ENCODE peak calls at places on chromosomes 7 and 10, in six cellular contexts. W, L, K, X, R and N are unnamed samples.

GRCh38 chr10:103637855-103638561 is 144.5 kb downstream of the NEURL1 start:
- DNase-seq in W (peak), L (no peak), K (no peak), X (no peak), R (no peak), N (peak)

GRCh38 chr7:33050425-33051318 is 11.9 kb downstream of the NT5C3A start:
- DNase-seq in W (no peak), L (peak), K (no peak), X (no peak), R (peak), N (no peak)

GRCh38 chr10:49058341-49059255 is 56.7 kb downstream of the VSTM4 start:
- DNase-seq in W (no peak), L (no peak), K (no peak), X (no peak), R (no peak), N (no peak)

GRCh38 chr7:74514131-74514591 is 60.5 kb downstream of the GTF2IRD1 start:
- DNase-seq in W (no peak), L (no peak), K (no peak), X (no peak), R (no peak), N (peak)

GRCh38 chr10:87634311-87634710 is 25.4 kb upstream of the PAPSS2 start:
- DNase-seq in W (no peak), L (no peak), K (no peak), X (no peak), R (no peak), N (no peak)

GRCh38 chr7:35647171-35647574 is 47.8 kb downstream of the HERPUD2 start:
- DNase-seq in W (peak), L (no peak), K (no peak), X (no peak), R (peak), N (no peak)

GRCh38 chr7:379456-380225 is 89.7 kb downstream of the FOXL3 start:
- DNase-seq in W (peak), L (no peak), K (peak), X (peak), R (no peak), N (peak)

GRCh38 chr10:78688221-78688944 is 380.4 kb upstream of the ZMIZ1 start:
- DNase-seq in W (no peak), L (no peak), K (no peak), X (no peak), R (no peak), N (no peak)

GRCh38 chr10:113158183-113158582 is 208.1 kb downstream of the TCF7L2 start:
- DNase-seq in W (no peak), L (peak), K (no peak), X (no peak), R (no peak), N (no peak)

DNA sequence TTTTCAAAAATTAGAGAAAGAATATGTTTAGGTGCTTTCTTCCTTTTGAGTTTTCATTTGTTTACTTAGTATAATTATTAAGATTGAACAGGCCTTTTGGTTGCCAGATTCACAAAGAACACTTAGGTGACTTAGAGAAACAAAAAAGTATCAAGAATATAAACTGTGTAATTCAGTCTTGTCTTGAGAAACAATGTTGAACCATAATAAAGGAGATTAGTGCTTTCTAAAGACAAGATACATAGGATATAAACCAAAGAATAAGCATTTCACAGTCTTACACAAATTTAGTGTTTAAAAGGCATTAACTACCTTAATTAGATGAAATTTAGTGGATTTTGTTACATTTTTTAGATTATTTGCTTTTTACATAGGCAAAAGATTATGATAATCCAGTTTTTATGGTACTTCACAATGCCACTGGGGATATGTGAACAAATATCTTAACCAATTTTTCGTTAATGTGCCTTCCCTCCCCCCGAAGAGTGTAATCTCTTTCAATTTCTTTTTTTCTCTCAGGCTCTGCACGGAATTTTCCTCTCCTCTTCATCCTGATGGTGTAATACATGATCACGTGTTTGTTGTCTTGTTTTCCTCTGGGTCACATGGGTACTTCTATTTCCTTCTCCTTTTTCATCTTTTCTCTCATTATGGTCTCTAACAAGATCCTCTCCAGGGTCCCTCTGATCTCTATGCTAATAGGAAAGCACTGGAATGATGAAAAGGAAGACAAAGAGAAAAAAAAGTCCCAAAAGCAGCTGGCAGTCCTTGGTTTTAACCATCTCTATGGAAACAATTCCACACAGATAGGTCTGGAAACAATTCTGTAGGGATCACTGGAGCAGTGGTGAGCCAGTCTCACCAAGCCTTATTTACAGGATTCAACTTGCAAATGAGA is 3.7 kb upstream of the HNRNPH3 start:
- DNase-seq in W (no peak), L (peak), K (no peak), X (no peak), R (peak), N (no peak)
- TF ChIP-seq EP300 in W (no peak), L (no peak), K (no peak), X (no peak), R (no peak), N (no peak)

DNA sequence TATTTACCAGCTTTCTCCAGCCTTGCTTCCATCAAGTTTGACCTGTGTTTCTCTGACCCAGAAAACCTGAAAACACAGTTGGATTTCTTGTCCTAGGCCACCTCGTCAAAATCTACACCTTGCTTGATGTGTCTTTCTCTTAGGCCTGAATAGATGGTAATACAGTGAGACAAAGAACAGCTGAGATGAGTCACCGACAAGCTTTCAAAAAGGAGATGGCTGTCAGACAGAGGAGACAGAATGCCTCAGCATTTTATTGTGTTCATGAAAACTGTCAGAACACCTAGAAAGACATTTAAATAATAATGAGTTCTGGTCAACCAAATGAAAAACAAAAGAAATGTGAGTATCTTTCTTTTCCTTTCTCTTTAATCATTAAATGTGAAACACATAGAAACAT is 119.7 kb upstream of the SORCS1 start:
- DNase-seq in W (no peak), L (no peak), K (no peak), X (no peak), R (no peak), N (no peak)
- TF ChIP-seq EP300 in W (no peak), L (no peak), K (no peak), X (no peak), R (no peak), N (no peak)

DNA sequence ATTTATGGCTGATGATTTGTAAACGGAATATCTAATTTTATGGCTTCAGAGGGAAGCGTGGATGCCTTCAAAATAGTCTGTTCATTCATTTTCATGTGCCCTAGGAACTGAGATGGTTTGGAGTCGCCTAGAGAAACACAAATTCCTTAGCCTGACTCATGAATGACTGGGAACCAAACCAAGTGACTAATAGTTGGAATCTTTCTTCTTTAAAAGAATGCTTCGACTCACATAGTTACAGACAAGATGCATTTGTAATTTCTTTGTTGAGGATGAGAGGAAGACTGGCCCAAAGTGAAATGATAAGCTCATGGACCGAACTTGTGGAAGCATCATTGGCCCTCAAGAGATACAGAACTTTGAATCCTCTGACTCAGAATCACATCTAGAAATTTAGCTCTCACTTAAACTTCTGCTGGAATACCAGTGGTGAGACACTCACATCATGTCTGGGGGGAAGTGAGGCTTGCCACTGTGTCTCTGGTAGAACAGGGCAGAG is 1107.2 kb downstream of the NRG3 start:
- DNase-seq in W (no peak), L (no peak), K (no peak), X (no peak), R (no peak), N (no peak)
- TF ChIP-seq EP300 in W (no peak), L (no peak), K (no peak), X (no peak), R (no peak), N (no peak)

GRCh38 chr10:34339816-34340553 is 475.1 kb downstream of the PARD3 start:
- DNase-seq in W (no peak), L (no peak), K (no peak), X (no peak), R (no peak), N (no peak)

GRCh38 chr10:34337917-34338316 is 477.2 kb downstream of the PARD3 start:
- DNase-seq in W (no peak), L (no peak), K (no peak), X (no peak), R (no peak), N (no peak)

GRCh38 chr10:34333513-34333912 is 481.6 kb downstream of the PARD3 start:
- DNase-seq in W (no peak), L (no peak), K (no peak), X (no peak), R (no peak), N (no peak)

GRCh38 chr10:34334908-34335307 is 480.2 kb downstream of the PARD3 start:
- DNase-seq in W (no peak), L (no peak), K (no peak), X (no peak), R (no peak), N (no peak)

GRCh38 chr10:34335960-34336359 is 479.1 kb downstream of the PARD3 start:
- DNase-seq in W (no peak), L (no peak), K (no peak), X (no peak), R (no peak), N (no peak)
- TF ChIP-seq EP300 in W (no peak), L (no peak), K (no peak), X (no peak), R (no peak), N (no peak)

GRCh38 chr7:53246974-53247373 is 211.5 kb downstream of the POM121L12 start:
- DNase-seq in W (no peak), L (no peak), K (no peak), X (no peak), R (no peak), N (no peak)

GRCh38 chr7:53252539-53252938 is 217.1 kb downstream of the POM121L12 start:
- DNase-seq in W (no peak), L (no peak), K (no peak), X (no peak), R (no peak), N (no peak)
- TF ChIP-seq EP300 in W (no peak), L (no peak), K (no peak), X (no peak), R (no peak), N (no peak)

GRCh38 chr7:146982482-146982881 is 865.9 kb downstream of the CNTNAP2 start:
- DNase-seq in W (no peak), L (no peak), K (no peak), X (no peak), R (no peak), N (no peak)
- TF ChIP-seq EP300 in W (no peak), L (no peak), K (no peak), X (no peak), R (no peak), N (no peak)

GRCh38 chr7:17374654-17375053 is 76.2 kb downstream of the AHR start:
- DNase-seq in W (no peak), L (no peak), K (no peak), X (no peak), R (no peak), N (no peak)

GRCh38 chr7:17376595-17376994 is 78.1 kb downstream of the AHR start:
- DNase-seq in W (no peak), L (no peak), K (no peak), X (no peak), R (no peak), N (no peak)

GRCh38 chr7:17370901-17371550 is 72.6 kb downstream of the AHR start:
- DNase-seq in W (no peak), L (peak), K (no peak), X (no peak), R (no peak), N (no peak)

GRCh38 chr7:17371656-17372524 is 73.4 kb downstream of the AHR start:
- DNase-seq in W (no peak), L (peak), K (no peak), X (no peak), R (peak), N (no peak)

DNA sequence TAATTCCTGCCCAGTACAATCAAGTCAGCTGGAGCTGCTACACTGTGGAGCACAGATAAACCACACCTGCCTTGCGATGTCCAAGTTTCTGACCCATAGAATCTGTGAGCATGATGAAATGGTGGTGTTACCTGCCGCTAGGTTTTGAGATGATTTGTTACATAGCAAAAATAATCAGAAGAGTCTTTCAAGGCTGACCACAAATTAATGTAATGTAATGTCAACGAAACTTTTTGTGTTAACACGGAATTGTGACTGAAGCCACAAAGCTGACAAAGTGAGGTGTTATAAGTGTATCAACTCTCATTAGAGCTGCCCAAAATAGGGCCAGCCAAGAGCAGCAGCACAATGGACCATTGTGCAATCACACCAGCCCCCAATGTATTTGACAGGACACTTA is 75.7 kb downstream of the AHR start:
- DNase-seq in W (no peak), L (no peak), K (no peak), X (no peak), R (no peak), N (no peak)
- TF ChIP-seq EP300 in W (no peak), L (no peak), K (no peak), X (no peak), R (no peak), N (no peak)

GRCh38 chr10:24552346-24553016 is 171.2 kb downstream of the ARHGAP21 start:
- DNase-seq in W (peak), L (peak), K (peak), X (no peak), R (peak), N (no peak)
- TF ChIP-seq EP300 in W (no peak), L (no peak), K (no peak), X (no peak), R (no peak), N (no peak)

GRCh38 chr10:62582804-62583208 is 208.6 kb downstream of the ZNF365 start:
- DNase-seq in W (peak), L (no peak), K (no peak), X (peak), R (no peak), N (peak)
- TF ChIP-seq EP300 in W (no peak), L (no peak), K (no peak), X (no peak), R (no peak), N (no peak)

GRCh38 chr10:43254881-43255643 is 11.8 kb downstream of the RASGEF1A start:
- DNase-seq in W (no peak), L (no peak), K (no peak), X (no peak), R (no peak), N (no peak)

GRCh38 chr10:43255644-43256431 is 11.0 kb downstream of the RASGEF1A start:
- DNase-seq in W (no peak), L (peak), K (no peak), X (no peak), R (peak), N (no peak)

GRCh38 chr10:43257210-43258031 is 9.4 kb downstream of the RASGEF1A start:
- DNase-seq in W (no peak), L (no peak), K (no peak), X (no peak), R (no peak), N (no peak)

GRCh38 chr10:43258032-43258921 is 8.6 kb downstream of the RASGEF1A start:
- DNase-seq in W (no peak), L (no peak), K (no peak), X (no peak), R (no peak), N (no peak)

DNA sequence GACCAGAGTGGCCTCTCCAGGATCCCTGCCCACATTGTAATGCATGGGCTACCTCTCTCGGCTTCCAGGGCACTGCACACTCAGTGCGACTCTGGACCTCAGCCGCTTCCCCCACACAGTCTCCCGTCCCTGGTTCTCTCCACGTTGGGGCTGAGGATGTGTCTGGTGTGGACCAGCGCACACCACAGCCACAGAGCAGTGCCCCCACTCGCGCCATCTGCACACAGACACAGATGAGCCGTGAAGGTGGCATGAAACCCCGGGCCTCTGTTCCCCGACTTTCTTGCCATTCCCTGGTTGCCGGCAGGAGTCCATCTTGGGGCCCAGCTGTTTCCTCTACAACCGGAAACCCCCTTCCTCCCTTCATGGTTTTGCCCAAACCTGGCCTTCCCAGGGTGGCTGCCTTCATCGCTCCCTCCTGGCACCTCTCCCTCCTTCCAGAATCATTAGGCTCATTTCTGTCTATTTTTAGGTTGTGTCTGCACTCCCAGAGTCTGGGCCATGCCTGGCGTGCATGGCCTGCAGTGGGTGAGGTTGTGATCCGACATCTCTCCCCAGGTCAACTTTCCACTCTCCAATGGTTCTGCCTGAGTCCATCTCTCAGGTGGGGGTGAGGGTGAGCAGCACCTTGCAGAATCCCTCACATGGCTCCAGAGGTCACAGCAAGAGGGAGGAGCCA is 10.2 kb downstream of the RASGEF1A start:
- DNase-seq in W (no peak), L (no peak), K (no peak), X (no peak), R (no peak), N (no peak)
- TF ChIP-seq EP300 in W (no peak), L (no peak), K (no peak), X (no peak), R (no peak), N (no peak)